ENCODE peak calls at places on chromosome 16, in nine cellular contexts. One of them, this sample, is unnamed.

GRCh38 chr16:56724191-56724590 is 5.7 kb upstream of the NUP93 start:
- DNase-seq in lung: no peak
- DNase-seq in Peyer's patch: no peak
- DNase-seq in sigmoid colon: no peak
- DNase-seq in right atrium auricular region: no peak
- DNase-seq in psoas muscle: no peak
- DNase-seq in cardiac fibroblast: no peak
- DNase-seq in heart right ventricle: no peak
- DNase-seq in IMR-90: no peak
- DNase-seq in this sample: no peak

GRCh38 chr16:85492617-85492957 is 120.5 kb upstream of the GSE1 start:
- DNase-seq in sigmoid colon: no peak
- DNase-seq in cardiac fibroblast: peak
- DNase-seq in psoas muscle: no peak
- DNase-seq in right atrium auricular region: no peak
- DNase-seq in IMR-90: no peak
- DNase-seq in lung: no peak
- DNase-seq in heart right ventricle: no peak
- DNase-seq in Peyer's patch: no peak
- DNase-seq in this sample: no peak

GRCh38 chr16:24800586-24800985 is 45.2 kb upstream of the SLC5A11 start:
- DNase-seq in heart right ventricle: no peak
- DNase-seq in Peyer's patch: no peak
- DNase-seq in psoas muscle: no peak
- DNase-seq in lung: no peak
- DNase-seq in cardiac fibroblast: peak
- DNase-seq in right atrium auricular region: no peak
- DNase-seq in IMR-90: peak
- DNase-seq in sigmoid colon: no peak
- DNase-seq in this sample: peak

GRCh38 chr16:12252616-12253015 is 276.1 kb downstream of the SNX29 start:
- DNase-seq in psoas muscle: no peak
- DNase-seq in Peyer's patch: no peak
- DNase-seq in lung: no peak
- DNase-seq in heart right ventricle: peak
- DNase-seq in right atrium auricular region: no peak
- DNase-seq in sigmoid colon: no peak
- DNase-seq in cardiac fibroblast: no peak
- DNase-seq in IMR-90: no peak
- DNase-seq in this sample: no peak

GRCh38 chr16:7505495-7505894 is 172.8 kb downstream of the RBFOX1 start:
- DNase-seq in lung: no peak
- DNase-seq in sigmoid colon: no peak
- DNase-seq in heart right ventricle: no peak
- DNase-seq in cardiac fibroblast: no peak
- DNase-seq in IMR-90: no peak
- DNase-seq in psoas muscle: no peak
- DNase-seq in right atrium auricular region: no peak
- DNase-seq in Peyer's patch: no peak
- DNase-seq in this sample: no peak

GRCh38 chr16:87706278-87707000 is 59.3 kb downstream of the KLHDC4 start:
- DNase-seq in psoas muscle: no peak
- DNase-seq in IMR-90: no peak
- DNase-seq in lung: no peak
- DNase-seq in cardiac fibroblast: no peak
- DNase-seq in right atrium auricular region: no peak
- DNase-seq in heart right ventricle: no peak
- DNase-seq in sigmoid colon: no peak
- DNase-seq in Peyer's patch: no peak
- DNase-seq in this sample: no peak

GRCh38 chr16:14199624-14200023 is 128.5 kb downstream of the MRTFB start:
- DNase-seq in Peyer's patch: no peak
- DNase-seq in sigmoid colon: no peak
- DNase-seq in psoas muscle: no peak
- DNase-seq in right atrium auricular region: no peak
- DNase-seq in cardiac fibroblast: peak
- DNase-seq in heart right ventricle: no peak
- DNase-seq in IMR-90: peak
- DNase-seq in lung: no peak
- DNase-seq in this sample: peak

GRCh38 chr16:24729967-24730815 is 740 bp downstream of the TNRC6A start:
- DNase-seq in sigmoid colon: peak
- DNase-seq in cardiac fibroblast: no peak
- DNase-seq in IMR-90: peak
- DNase-seq in Peyer's patch: peak
- DNase-seq in right atrium auricular region: no peak
- DNase-seq in lung: no peak
- DNase-seq in heart right ventricle: peak
- DNase-seq in psoas muscle: peak
- DNase-seq in this sample: no peak

GRCh38 chr16:11349599-11350276 is 4.5 kb downstream of the RMI2 start:
- DNase-seq in lung: peak
- DNase-seq in Peyer's patch: no peak
- DNase-seq in cardiac fibroblast: peak
- DNase-seq in sigmoid colon: peak
- DNase-seq in heart right ventricle: peak
- DNase-seq in IMR-90: peak
- DNase-seq in psoas muscle: peak
- DNase-seq in right atrium auricular region: peak
- DNase-seq in this sample: peak

GRCh38 chr16:83961591-83961990 is 6.5 kb upstream of the NECAB2 start:
- DNase-seq in cardiac fibroblast: no peak
- DNase-seq in IMR-90: no peak
- DNase-seq in right atrium auricular region: no peak
- DNase-seq in lung: no peak
- DNase-seq in psoas muscle: no peak
- DNase-seq in sigmoid colon: no peak
- DNase-seq in heart right ventricle: no peak
- DNase-seq in Peyer's patch: no peak
- DNase-seq in this sample: no peak

DNA sequence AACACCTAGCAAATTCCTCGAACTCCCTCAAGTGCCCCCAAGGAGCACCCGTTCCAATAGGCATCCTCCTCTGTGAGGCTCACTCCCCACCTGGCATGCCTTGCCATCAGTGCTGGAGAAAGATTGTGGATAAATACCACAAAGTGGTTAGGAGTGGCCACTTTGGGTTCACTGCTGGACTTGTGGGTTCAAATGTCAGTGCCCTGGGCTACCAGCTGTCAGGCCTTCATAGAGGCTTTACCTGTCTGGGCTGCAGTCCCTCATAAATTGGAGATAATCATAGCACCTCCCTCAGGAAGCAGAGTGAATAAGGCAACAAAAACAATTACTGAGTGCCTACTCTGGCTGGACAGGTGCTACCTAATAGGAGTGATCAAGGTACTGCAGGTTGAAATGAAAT is 1.5 kb upstream of the SYT17 start:
- DNase-seq in IMR-90: no peak
- DNase-seq in Peyer's patch: no peak
- DNase-seq in psoas muscle: no peak
- DNase-seq in heart right ventricle: no peak
- DNase-seq in right atrium auricular region: no peak
- DNase-seq in cardiac fibroblast: no peak
- DNase-seq in sigmoid colon: no peak
- DNase-seq in lung: peak
- DNase-seq in this sample: no peak
- TF ChIP-seq CTCF in IMR-90: no peak
- TF ChIP-seq CTCF in Peyer's patch: no peak
- TF ChIP-seq CTCF in psoas muscle: no peak
- TF ChIP-seq CTCF in heart right ventricle: no peak
- TF ChIP-seq CTCF in right atrium auricular region: no peak
- TF ChIP-seq CTCF in cardiac fibroblast: no peak
- TF ChIP-seq CTCF in sigmoid colon: no peak
- TF ChIP-seq CTCF in lung: no peak
- TF ChIP-seq CTCF in this sample: no peak

GRCh38 chr16:69925311-69925710 is 25.8 kb upstream of the CLEC18A start:
- DNase-seq in lung: no peak
- DNase-seq in Peyer's patch: no peak
- DNase-seq in heart right ventricle: no peak
- DNase-seq in sigmoid colon: no peak
- DNase-seq in right atrium auricular region: no peak
- DNase-seq in IMR-90: no peak
- DNase-seq in psoas muscle: no peak
- DNase-seq in cardiac fibroblast: no peak
- DNase-seq in this sample: no peak

GRCh38 chr16:69924041-69924775 is 26.9 kb upstream of the CLEC18A start:
- DNase-seq in psoas muscle: no peak
- DNase-seq in lung: no peak
- DNase-seq in IMR-90: no peak
- DNase-seq in cardiac fibroblast: no peak
- DNase-seq in heart right ventricle: no peak
- DNase-seq in Peyer's patch: no peak
- DNase-seq in sigmoid colon: no peak
- DNase-seq in right atrium auricular region: no peak
- DNase-seq in this sample: no peak

GRCh38 chr16:69924777-69925191 is 26.4 kb upstream of the CLEC18A start:
- DNase-seq in Peyer's patch: no peak
- DNase-seq in cardiac fibroblast: peak
- DNase-seq in IMR-90: peak
- DNase-seq in heart right ventricle: peak
- DNase-seq in psoas muscle: peak
- DNase-seq in right atrium auricular region: peak
- DNase-seq in sigmoid colon: peak
- DNase-seq in lung: no peak
- DNase-seq in this sample: peak

GRCh38 chr16:69927056-69927757 is 23.9 kb upstream of the CLEC18A start:
- DNase-seq in psoas muscle: peak
- DNase-seq in right atrium auricular region: peak
- DNase-seq in cardiac fibroblast: peak
- DNase-seq in Peyer's patch: no peak
- DNase-seq in IMR-90: peak
- DNase-seq in lung: no peak
- DNase-seq in sigmoid colon: peak
- DNase-seq in heart right ventricle: peak
- DNase-seq in this sample: peak

GRCh38 chr16:69926241-69926640 is 24.9 kb upstream of the CLEC18A start:
- DNase-seq in heart right ventricle: no peak
- DNase-seq in lung: no peak
- DNase-seq in psoas muscle: no peak
- DNase-seq in right atrium auricular region: no peak
- DNase-seq in cardiac fibroblast: no peak
- DNase-seq in Peyer's patch: no peak
- DNase-seq in sigmoid colon: no peak
- DNase-seq in IMR-90: no peak
- DNase-seq in this sample: no peak
- H3K4me3 ChIP-seq in heart right ventricle: no peak
- H3K4me3 ChIP-seq in lung: no peak
- H3K4me3 ChIP-seq in psoas muscle: peak
- H3K4me3 ChIP-seq in right atrium auricular region: no peak
- H3K4me3 ChIP-seq in cardiac fibroblast: no peak
- H3K4me3 ChIP-seq in Peyer's patch: no peak
- H3K4me3 ChIP-seq in sigmoid colon: no peak
- H3K4me3 ChIP-seq in IMR-90: no peak
- H3K4me3 ChIP-seq in this sample: no peak

GRCh38 chr16:2500937-2501750 is 12.6 kb upstream of the ATP6V0C start:
- DNase-seq in right atrium auricular region: peak
- DNase-seq in Peyer's patch: peak
- DNase-seq in cardiac fibroblast: peak
- DNase-seq in sigmoid colon: peak
- DNase-seq in psoas muscle: peak
- DNase-seq in heart right ventricle: peak
- DNase-seq in IMR-90: peak
- DNase-seq in lung: peak
- DNase-seq in this sample: peak

GRCh38 chr16:2499890-2500633 is 13.7 kb upstream of the ATP6V0C start:
- DNase-seq in right atrium auricular region: no peak
- DNase-seq in lung: no peak
- DNase-seq in IMR-90: no peak
- DNase-seq in Peyer's patch: no peak
- DNase-seq in cardiac fibroblast: no peak
- DNase-seq in heart right ventricle: no peak
- DNase-seq in sigmoid colon: no peak
- DNase-seq in psoas muscle: no peak
- DNase-seq in this sample: no peak

GRCh38 chr16:2501938-2502900 is 11.5 kb upstream of the ATP6V0C start:
- DNase-seq in heart right ventricle: no peak
- DNase-seq in IMR-90: no peak
- DNase-seq in cardiac fibroblast: no peak
- DNase-seq in lung: no peak
- DNase-seq in psoas muscle: no peak
- DNase-seq in Peyer's patch: no peak
- DNase-seq in right atrium auricular region: no peak
- DNase-seq in sigmoid colon: no peak
- DNase-seq in this sample: no peak

GRCh38 chr16:2499454-2499853 is 14.3 kb upstream of the ATP6V0C start:
- DNase-seq in Peyer's patch: no peak
- DNase-seq in sigmoid colon: no peak
- DNase-seq in right atrium auricular region: no peak
- DNase-seq in psoas muscle: no peak
- DNase-seq in heart right ventricle: no peak
- DNase-seq in IMR-90: no peak
- DNase-seq in lung: no peak
- DNase-seq in cardiac fibroblast: no peak
- DNase-seq in this sample: no peak

DNA sequence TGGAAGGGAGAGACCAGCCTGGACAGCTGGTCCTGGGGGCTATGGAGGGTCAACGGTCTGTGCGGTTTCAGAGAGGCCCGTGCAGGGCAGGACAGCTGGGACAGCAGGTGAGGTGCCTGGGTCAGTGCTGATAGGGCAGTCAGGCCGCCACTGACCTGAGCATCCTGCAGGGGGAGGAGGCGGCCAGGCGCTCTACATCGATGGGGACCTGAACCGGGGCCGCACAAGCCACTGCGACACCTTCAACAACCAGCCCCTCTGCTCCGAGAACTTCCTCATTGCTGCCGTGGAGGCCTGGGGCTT is 13.2 kb upstream of the ATP6V0C start:
- DNase-seq in right atrium auricular region: no peak
- DNase-seq in Peyer's patch: no peak
- DNase-seq in lung: no peak
- DNase-seq in sigmoid colon: no peak
- DNase-seq in cardiac fibroblast: no peak
- DNase-seq in IMR-90: no peak
- DNase-seq in heart right ventricle: no peak
- DNase-seq in psoas muscle: no peak
- DNase-seq in this sample: no peak
- TF ChIP-seq CTCF in right atrium auricular region: no peak
- TF ChIP-seq CTCF in Peyer's patch: no peak
- TF ChIP-seq CTCF in lung: no peak
- TF ChIP-seq CTCF in sigmoid colon: no peak
- TF ChIP-seq CTCF in cardiac fibroblast: no peak
- TF ChIP-seq CTCF in IMR-90: no peak
- TF ChIP-seq CTCF in heart right ventricle: no peak
- TF ChIP-seq CTCF in psoas muscle: no peak
- TF ChIP-seq CTCF in this sample: no peak

DNA sequence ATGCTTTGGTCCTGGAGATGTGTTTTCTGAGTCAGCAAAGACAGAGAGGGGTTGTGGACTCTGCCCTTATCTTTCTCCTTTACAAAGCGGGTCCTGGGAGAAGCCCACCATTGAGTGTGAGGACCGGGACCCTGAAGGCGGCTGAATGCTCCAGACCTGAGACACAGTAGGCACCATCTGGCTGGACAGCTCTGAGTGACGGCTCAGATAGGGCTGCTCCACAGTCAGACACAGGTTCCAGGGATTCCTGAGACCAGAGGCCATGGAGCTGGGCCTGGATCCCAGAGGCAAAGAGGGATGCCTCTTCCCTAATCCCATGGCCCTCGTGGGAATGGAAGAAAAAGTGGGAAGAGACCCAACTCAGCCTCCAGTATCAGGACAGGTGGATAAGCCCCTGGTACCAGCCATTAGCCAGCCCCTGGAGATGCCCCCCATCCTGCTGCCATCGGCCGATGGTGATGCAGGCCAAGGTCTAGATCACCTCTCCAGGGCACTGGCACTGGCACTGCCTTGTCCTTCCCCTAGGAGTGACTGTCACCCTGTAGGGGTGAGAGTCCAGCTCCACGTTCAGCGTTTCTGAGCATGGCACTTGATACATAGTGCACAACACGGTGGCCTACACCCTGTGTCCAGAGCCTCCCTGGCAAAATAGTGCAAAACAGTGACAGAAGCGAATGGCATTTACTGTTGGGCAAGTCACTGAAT is 4.7 kb downstream of the MMP15 start:
- DNase-seq in lung: no peak
- DNase-seq in IMR-90: no peak
- DNase-seq in heart right ventricle: no peak
- DNase-seq in Peyer's patch: peak
- DNase-seq in psoas muscle: no peak
- DNase-seq in right atrium auricular region: no peak
- DNase-seq in cardiac fibroblast: no peak
- DNase-seq in sigmoid colon: no peak
- DNase-seq in this sample: no peak
- H3K4me3 ChIP-seq in lung: no peak
- H3K4me3 ChIP-seq in IMR-90: no peak
- H3K4me3 ChIP-seq in heart right ventricle: no peak
- H3K4me3 ChIP-seq in Peyer's patch: no peak
- H3K4me3 ChIP-seq in psoas muscle: no peak
- H3K4me3 ChIP-seq in right atrium auricular region: no peak
- H3K4me3 ChIP-seq in cardiac fibroblast: no peak
- H3K4me3 ChIP-seq in sigmoid colon: no peak
- H3K4me3 ChIP-seq in this sample: no peak

This sample was measured in AG10803.